ENCODE peak calls at places on chromosomes 16 and 17, in nine cellular contexts. One of them, this sample, is unnamed.

GRCh38 chr17:77649717-77650211 is 308.7 kb upstream of the TNRC6C start:
- DNase-seq in activated T-helper 1 cell treated with Interleukin-2 at 50 U/mL for 16 hours: no peak
- DNase-seq in ELR: peak
- DNase-seq in AG20443: no peak
- DNase-seq in EL: peak
- DNase-seq in AG04449: no peak
- DNase-seq in EH: peak
- DNase-seq in brain microvascular endothelial cell: peak
- DNase-seq in fibroblast of the aortic adventitia: peak
- DNase-seq in this sample: no peak

GRCh38 chr17:44354582-44355309 is 8.9 kb downstream of the FAM171A2 start:
- DNase-seq in activated T-helper 1 cell treated with Interleukin-2 at 50 U/mL for 16 hours: peak
- DNase-seq in ELR: no peak
- DNase-seq in AG20443: peak
- DNase-seq in EL: no peak
- DNase-seq in AG04449: no peak
- DNase-seq in EH: no peak
- DNase-seq in brain microvascular endothelial cell: no peak
- DNase-seq in fibroblast of the aortic adventitia: no peak
- DNase-seq in this sample: peak

GRCh38 chr16:28910046-28911031 is 14.7 kb downstream of the RABEP2 start:
- DNase-seq in activated T-helper 1 cell treated with Interleukin-2 at 50 U/mL for 16 hours: no peak
- DNase-seq in ELR: peak
- DNase-seq in AG20443: no peak
- DNase-seq in EL: no peak
- DNase-seq in AG04449: no peak
- DNase-seq in EH: no peak
- DNase-seq in brain microvascular endothelial cell: no peak
- DNase-seq in fibroblast of the aortic adventitia: no peak
- DNase-seq in this sample: no peak

GRCh38 chr17:4565209-4566141 is 5.1 kb upstream of the GGT6 start:
- DNase-seq in activated T-helper 1 cell treated with Interleukin-2 at 50 U/mL for 16 hours: no peak
- DNase-seq in ELR: peak
- DNase-seq in AG20443: peak
- DNase-seq in EL: peak
- DNase-seq in AG04449: peak
- DNase-seq in EH: peak
- DNase-seq in brain microvascular endothelial cell: peak
- DNase-seq in fibroblast of the aortic adventitia: peak
- DNase-seq in this sample: no peak

GRCh38 chr17:56777859-56778258 is 55.9 kb downstream of the C17orf67 start:
- DNase-seq in activated T-helper 1 cell treated with Interleukin-2 at 50 U/mL for 16 hours: no peak
- DNase-seq in ELR: peak
- DNase-seq in AG20443: peak
- DNase-seq in EL: peak
- DNase-seq in AG04449: no peak
- DNase-seq in EH: peak
- DNase-seq in brain microvascular endothelial cell: peak
- DNase-seq in fibroblast of the aortic adventitia: no peak
- DNase-seq in this sample: no peak

GRCh38 chr16:56314244-56314850 is 111.0 kb downstream of the AMFR start:
- DNase-seq in activated T-helper 1 cell treated with Interleukin-2 at 50 U/mL for 16 hours: no peak
- DNase-seq in ELR: no peak
- DNase-seq in AG20443: no peak
- DNase-seq in EL: no peak
- DNase-seq in AG04449: no peak
- DNase-seq in EH: no peak
- DNase-seq in brain microvascular endothelial cell: no peak
- DNase-seq in fibroblast of the aortic adventitia: no peak
- DNase-seq in this sample: no peak

GRCh38 chr17:78484300-78485159 is 92.7 kb downstream of the DNAH17 start:
- DNase-seq in activated T-helper 1 cell treated with Interleukin-2 at 50 U/mL for 16 hours: peak
- DNase-seq in ELR: no peak
- DNase-seq in AG20443: peak
- DNase-seq in EL: no peak
- DNase-seq in AG04449: no peak
- DNase-seq in EH: peak
- DNase-seq in brain microvascular endothelial cell: peak
- DNase-seq in fibroblast of the aortic adventitia: no peak
- DNase-seq in this sample: no peak

GRCh38 chr17:46273541-46274236 is 21.2 kb upstream of the LRRC37A start:
- DNase-seq in activated T-helper 1 cell treated with Interleukin-2 at 50 U/mL for 16 hours: no peak
- DNase-seq in ELR: no peak
- DNase-seq in AG20443: no peak
- DNase-seq in EL: no peak
- DNase-seq in AG04449: no peak
- DNase-seq in EH: no peak
- DNase-seq in brain microvascular endothelial cell: no peak
- DNase-seq in fibroblast of the aortic adventitia: no peak
- DNase-seq in this sample: no peak

GRCh38 chr16:68319185-68319908 is 8.5 kb downstream of the PRMT7 start:
- DNase-seq in activated T-helper 1 cell treated with Interleukin-2 at 50 U/mL for 16 hours: no peak
- DNase-seq in ELR: no peak
- DNase-seq in AG20443: no peak
- DNase-seq in EL: no peak
- DNase-seq in AG04449: no peak
- DNase-seq in EH: no peak
- DNase-seq in brain microvascular endothelial cell: no peak
- DNase-seq in fibroblast of the aortic adventitia: no peak
- DNase-seq in this sample: no peak

This sample was measured in Right ventricle myocardium inferior.